ENCODE peak calls at places on chromosome X, in five cellular contexts. F is activated T-helper 1 cell treated with anti-CD3 and anti-CD28 coated beads, Interleukin-12 subunit alpha, Interleukin-12 subunit beta, Interleukin-2, Interleukin-4 antibody, amounts not matched to agents 30 ng/mL and 10 ng/mL and 1 ng/mL, durations not matched to agents 14 hours and 24 hours and 36 hours; J is aorta; G is endothelial cell; Z is memory B cell. P is an unnamed sample.

GRCh38 chrX:119455264-119455663 is 13.0 kb upstream of the SLC25A5 start:
- DNase-seq in F (no peak), J (no peak), G (no peak), Z (no peak), P (no peak)

GRCh38 chrX:13201605-13202219 is 118.1 kb downstream of the ATXN3L start:
- DNase-seq in F (no peak), J (no peak), G (no peak), Z (no peak), P (no peak)

GRCh38 chrX:126237524-126237923 is 71.4 kb upstream of the DCAF12L2 start:
- DNase-seq in F (no peak), J (no peak), G (no peak), Z (no peak), P (no peak)

GRCh38 chrX:83186632-83187031 is 321.5 kb upstream of the POU3F4 start:
- DNase-seq in F (no peak), J (no peak), G (no peak), Z (no peak), P (no peak)

GRCh38 chrX:21798677-21799219 is 40.7 kb upstream of the MBTPS2 start:
- DNase-seq in F (no peak), J (no peak), G (no peak), Z (no peak), P (no peak)

GRCh38 chrX:19647731-19648588 is 132.7 kb upstream of the MAP3K15 start:
- DNase-seq in F (no peak), J (no peak), G (no peak), Z (no peak), P (no peak)

GRCh38 chrX:148871422-148872152 is 371.2 kb downstream of the AFF2 start:
- DNase-seq in F (no peak), J (no peak), G (no peak), Z (no peak), P (no peak)

GRCh38 chrX:74419861-74420193 is 1.5 kb upstream of the SLC16A2 start:
- DNase-seq in F (no peak), J (no peak), G (peak), Z (no peak), P (peak)

GRCh38 chrX:154036513-154036912 is 16.8 kb upstream of the IRAK1 start:
- DNase-seq in F (peak), J (no peak), G (no peak), Z (no peak), P (no peak)

GRCh38 chrX:114344756-114345155 is 239.1 kb upstream of the HTR2C start:
- DNase-seq in F (no peak), J (no peak), G (no peak), Z (no peak), P (peak)

GRCh38 chrX:111431007-111431406 is 19.0 kb upstream of the DCX start:
- DNase-seq in F (no peak), J (no peak), G (no peak), Z (no peak), P (no peak)

GRCh38 chrX:47574096-47574553 is 8.1 kb upstream of the TIMP1 start:
- DNase-seq in F (no peak), J (no peak), G (no peak), Z (no peak), P (no peak)

GRCh38 chrX:3697701-3698279 is 15.7 kb downstream of the PRKX start:
- DNase-seq in F (no peak), J (peak), G (no peak), Z (no peak), P (no peak)

GRCh38 chrX:50180073-50180940 is 20.5 kb downstream of the AKAP4 start:
- DNase-seq in F (no peak), J (no peak), G (no peak), Z (no peak), P (no peak)

GRCh38 chrX:114584983-114585842 is 1.3 kb downstream of the HTR2C start:
- DNase-seq in F (no peak), J (no peak), G (no peak), Z (no peak), P (no peak)

GRCh38 chrX:136747003-136747986 is 33.4 kb downstream of the ARHGEF6 start:
- DNase-seq in F (no peak), J (no peak), G (no peak), Z (no peak), P (no peak)

GRCh38 chrX:140715787-140716186 is 6.2 kb downstream of the LINC00632 start:
- DNase-seq in F (no peak), J (no peak), G (no peak), Z (no peak), P (no peak)

GRCh38 chrX:25028726-25029125 is 13.0 kb upstream of the ARX start:
- DNase-seq in F (no peak), J (no peak), G (no peak), Z (no peak), P (no peak)

GRCh38 chrX:85024562-85024961 is 20.9 kb downstream of the APOOL start:
- DNase-seq in F (no peak), J (no peak), G (no peak), Z (no peak), P (no peak)

GRCh38 chrX:37652053-37652452 is 33.5 kb upstream of the XK start:
- DNase-seq in F (no peak), J (no peak), G (no peak), Z (no peak), P (no peak)

GRCh38 chrX:41389311-41389888 is 55.4 kb downstream of the DDX3X start:
- DNase-seq in F (no peak), J (no peak), G (no peak), Z (no peak), P (no peak)

GRCh38 chrX:100615015-100615414 is 21.6 kb downstream of the TSPAN6 start:
- DNase-seq in F (no peak), J (no peak), G (peak), Z (peak), P (peak)

GRCh38 chrX:106726485-106727437 is at the start of gene RNF128:
- DNase-seq in F (no peak), J (peak), G (peak), Z (no peak), P (peak)

GRCh38 chrX:132181364-132181763 is 37.9 kb downstream of the RAP2C start:
- DNase-seq in F (no peak), J (peak), G (no peak), Z (no peak), P (no peak)

GRCh38 chrX:133497356-133497755 is 82.1 kb upstream of the GPC4 start:
- DNase-seq in F (no peak), J (no peak), G (no peak), Z (no peak), P (no peak)

GRCh38 chrX:39470588-39471155 is 627.1 kb downstream of the BCOR start:
- DNase-seq in F (no peak), J (no peak), G (no peak), Z (no peak), P (no peak)

GRCh38 chrX:108735680-108736508 is 469 bp downstream of the IRS4 start:
- DNase-seq in F (no peak), J (no peak), G (peak), Z (no peak), P (no peak)

GRCh38 chrX:320126-320783 is 1.7 kb upstream of the GTPBP6 start:
- DNase-seq in F (no peak), J (peak), G (peak), Z (no peak), P (no peak)

GRCh38 chrX:134692990-134693389 is 34.7 kb upstream of the PLAC1 start:
- DNase-seq in F (no peak), J (no peak), G (no peak), Z (no peak), P (no peak)

GRCh38 chrX:103398321-103398937 is 22.1 kb downstream of the BEX3 start:
- DNase-seq in F (no peak), J (no peak), G (no peak), Z (no peak), P (no peak)

P was measured in SK-N-DZ.